ENCODE peak calls at places on chromosomes 7 and 10, in nine cellular contexts. One of them, this sample, is unnamed.

GRCh38 chr7:13217762-13218161 is 530.3 kb downstream of the ARL4A start:
- DNase-seq in pancreas: no peak
- DNase-seq in BE2C: no peak
- DNase-seq in HCEC 1CT: no peak
- DNase-seq in left ventricle myocardium inferior: no peak
- DNase-seq in stimulated activated CD4-positive, alpha-beta T cell treated with anti-CD3 and anti-CD28 coated beads, TNF-alpha, amount 100 ng/mL, for 4 hours: no peak
- DNase-seq in mucosa of gallbladder: no peak
- DNase-seq in endothelial cell: no peak
- DNase-seq in SJSA1: no peak
- DNase-seq in this sample: no peak

GRCh38 chr10:1289591-1289990 is 233.4 kb downstream of the WDR37 start:
- DNase-seq in pancreas: no peak
- DNase-seq in BE2C: no peak
- DNase-seq in HCEC 1CT: no peak
- DNase-seq in left ventricle myocardium inferior: no peak
- DNase-seq in stimulated activated CD4-positive, alpha-beta T cell treated with anti-CD3 and anti-CD28 coated beads, TNF-alpha, amount 100 ng/mL, for 4 hours: no peak
- DNase-seq in mucosa of gallbladder: no peak
- DNase-seq in endothelial cell: no peak
- DNase-seq in SJSA1: peak
- DNase-seq in this sample: no peak

GRCh38 chr7:45224832-45225231 is 67.2 kb downstream of the RAMP3 start:
- DNase-seq in pancreas: no peak
- DNase-seq in BE2C: no peak
- DNase-seq in HCEC 1CT: no peak
- DNase-seq in left ventricle myocardium inferior: no peak
- DNase-seq in stimulated activated CD4-positive, alpha-beta T cell treated with anti-CD3 and anti-CD28 coated beads, TNF-alpha, amount 100 ng/mL, for 4 hours: no peak
- DNase-seq in mucosa of gallbladder: no peak
- DNase-seq in endothelial cell: peak
- DNase-seq in SJSA1: no peak
- DNase-seq in this sample: no peak

GRCh38 chr7:135320277-135320676 is 86.6 kb downstream of the STRA8 start:
- DNase-seq in pancreas: peak
- DNase-seq in BE2C: peak
- DNase-seq in HCEC 1CT: peak
- DNase-seq in left ventricle myocardium inferior: peak
- DNase-seq in stimulated activated CD4-positive, alpha-beta T cell treated with anti-CD3 and anti-CD28 coated beads, TNF-alpha, amount 100 ng/mL, for 4 hours: no peak
- DNase-seq in mucosa of gallbladder: peak
- DNase-seq in endothelial cell: no peak
- DNase-seq in SJSA1: peak
- DNase-seq in this sample: peak

GRCh38 chr10:21525367-21526183 is at the start of gene SKIDA1:
- DNase-seq in pancreas: peak
- DNase-seq in BE2C: peak
- DNase-seq in HCEC 1CT: peak
- DNase-seq in left ventricle myocardium inferior: peak
- DNase-seq in stimulated activated CD4-positive, alpha-beta T cell treated with anti-CD3 and anti-CD28 coated beads, TNF-alpha, amount 100 ng/mL, for 4 hours: no peak
- DNase-seq in mucosa of gallbladder: peak
- DNase-seq in endothelial cell: peak
- DNase-seq in SJSA1: peak
- DNase-seq in this sample: peak

GRCh38 chr10:93652857-93653256 is 40.5 kb downstream of the PDE6C start:
- DNase-seq in pancreas: no peak
- DNase-seq in BE2C: no peak
- DNase-seq in HCEC 1CT: peak
- DNase-seq in left ventricle myocardium inferior: no peak
- DNase-seq in stimulated activated CD4-positive, alpha-beta T cell treated with anti-CD3 and anti-CD28 coated beads, TNF-alpha, amount 100 ng/mL, for 4 hours: no peak
- DNase-seq in mucosa of gallbladder: no peak
- DNase-seq in endothelial cell: no peak
- DNase-seq in SJSA1: no peak
- DNase-seq in this sample: no peak

GRCh38 chr7:101265622-101266516 is 21.0 kb upstream of the FIS1 start:
- DNase-seq in pancreas: no peak
- DNase-seq in BE2C: no peak
- DNase-seq in HCEC 1CT: no peak
- DNase-seq in left ventricle myocardium inferior: no peak
- DNase-seq in stimulated activated CD4-positive, alpha-beta T cell treated with anti-CD3 and anti-CD28 coated beads, TNF-alpha, amount 100 ng/mL, for 4 hours: no peak
- DNase-seq in mucosa of gallbladder: no peak
- DNase-seq in endothelial cell: no peak
- DNase-seq in SJSA1: no peak
- DNase-seq in this sample: no peak

GRCh38 chr7:24141876-24142509 is 142.0 kb upstream of the NPY start:
- DNase-seq in pancreas: no peak
- DNase-seq in BE2C: no peak
- DNase-seq in HCEC 1CT: no peak
- DNase-seq in left ventricle myocardium inferior: no peak
- DNase-seq in stimulated activated CD4-positive, alpha-beta T cell treated with anti-CD3 and anti-CD28 coated beads, TNF-alpha, amount 100 ng/mL, for 4 hours: no peak
- DNase-seq in mucosa of gallbladder: no peak
- DNase-seq in endothelial cell: no peak
- DNase-seq in SJSA1: no peak
- DNase-seq in this sample: no peak

GRCh38 chr10:59801171-59801570 is 47.9 kb upstream of the MRLN start:
- DNase-seq in pancreas: no peak
- DNase-seq in BE2C: no peak
- DNase-seq in HCEC 1CT: no peak
- DNase-seq in left ventricle myocardium inferior: no peak
- DNase-seq in stimulated activated CD4-positive, alpha-beta T cell treated with anti-CD3 and anti-CD28 coated beads, TNF-alpha, amount 100 ng/mL, for 4 hours: no peak
- DNase-seq in mucosa of gallbladder: no peak
- DNase-seq in endothelial cell: no peak
- DNase-seq in SJSA1: no peak
- DNase-seq in this sample: no peak

GRCh38 chr10:119539359-119539651 is 3.2 kb downstream of the RGS10 start:
- DNase-seq in pancreas: no peak
- DNase-seq in BE2C: no peak
- DNase-seq in HCEC 1CT: no peak
- DNase-seq in left ventricle myocardium inferior: no peak
- DNase-seq in stimulated activated CD4-positive, alpha-beta T cell treated with anti-CD3 and anti-CD28 coated beads, TNF-alpha, amount 100 ng/mL, for 4 hours: no peak
- DNase-seq in mucosa of gallbladder: no peak
- DNase-seq in endothelial cell: no peak
- DNase-seq in SJSA1: no peak
- DNase-seq in this sample: no peak

GRCh38 chr10:29692121-29692539 is 57.4 kb upstream of the SVIL start:
- DNase-seq in pancreas: no peak
- DNase-seq in BE2C: no peak
- DNase-seq in HCEC 1CT: peak
- DNase-seq in left ventricle myocardium inferior: no peak
- DNase-seq in stimulated activated CD4-positive, alpha-beta T cell treated with anti-CD3 and anti-CD28 coated beads, TNF-alpha, amount 100 ng/mL, for 4 hours: no peak
- DNase-seq in mucosa of gallbladder: no peak
- DNase-seq in endothelial cell: no peak
- DNase-seq in SJSA1: no peak
- DNase-seq in this sample: no peak

GRCh38 chr10:132915411-132915810 is 27.0 kb downstream of the CFAP46 start:
- DNase-seq in pancreas: no peak
- DNase-seq in BE2C: peak
- DNase-seq in HCEC 1CT: no peak
- DNase-seq in left ventricle myocardium inferior: no peak
- DNase-seq in stimulated activated CD4-positive, alpha-beta T cell treated with anti-CD3 and anti-CD28 coated beads, TNF-alpha, amount 100 ng/mL, for 4 hours: no peak
- DNase-seq in mucosa of gallbladder: no peak
- DNase-seq in endothelial cell: no peak
- DNase-seq in SJSA1: no peak
- DNase-seq in this sample: no peak

GRCh38 chr10:72162978-72163377 is 52.8 kb upstream of the ANAPC16 start:
- DNase-seq in pancreas: no peak
- DNase-seq in BE2C: no peak
- DNase-seq in HCEC 1CT: peak
- DNase-seq in left ventricle myocardium inferior: no peak
- DNase-seq in stimulated activated CD4-positive, alpha-beta T cell treated with anti-CD3 and anti-CD28 coated beads, TNF-alpha, amount 100 ng/mL, for 4 hours: no peak
- DNase-seq in mucosa of gallbladder: no peak
- DNase-seq in endothelial cell: no peak
- DNase-seq in SJSA1: no peak
- DNase-seq in this sample: no peak

GRCh38 chr10:102994551-102995295 is 76.6 kb downstream of the CNNM2 start:
- DNase-seq in pancreas: no peak
- DNase-seq in BE2C: no peak
- DNase-seq in HCEC 1CT: no peak
- DNase-seq in left ventricle myocardium inferior: no peak
- DNase-seq in stimulated activated CD4-positive, alpha-beta T cell treated with anti-CD3 and anti-CD28 coated beads, TNF-alpha, amount 100 ng/mL, for 4 hours: no peak
- DNase-seq in mucosa of gallbladder: no peak
- DNase-seq in endothelial cell: no peak
- DNase-seq in SJSA1: no peak
- DNase-seq in this sample: no peak

GRCh38 chr7:83410989-83411591 is 237.8 kb downstream of the SEMA3E start:
- DNase-seq in pancreas: no peak
- DNase-seq in BE2C: peak
- DNase-seq in HCEC 1CT: peak
- DNase-seq in left ventricle myocardium inferior: no peak
- DNase-seq in stimulated activated CD4-positive, alpha-beta T cell treated with anti-CD3 and anti-CD28 coated beads, TNF-alpha, amount 100 ng/mL, for 4 hours: no peak
- DNase-seq in mucosa of gallbladder: peak
- DNase-seq in endothelial cell: no peak
- DNase-seq in SJSA1: no peak
- DNase-seq in this sample: peak

GRCh38 chr7:23696916-23697441 is 13.0 kb upstream of the STK31 start:
- DNase-seq in pancreas: peak
- DNase-seq in BE2C: peak
- DNase-seq in HCEC 1CT: peak
- DNase-seq in left ventricle myocardium inferior: peak
- DNase-seq in stimulated activated CD4-positive, alpha-beta T cell treated with anti-CD3 and anti-CD28 coated beads, TNF-alpha, amount 100 ng/mL, for 4 hours: peak
- DNase-seq in mucosa of gallbladder: peak
- DNase-seq in endothelial cell: peak
- DNase-seq in SJSA1: peak
- DNase-seq in this sample: no peak

GRCh38 chr7:148110097-148110868 is 480.3 kb upstream of the C7orf33 start:
- DNase-seq in pancreas: no peak
- DNase-seq in BE2C: no peak
- DNase-seq in HCEC 1CT: no peak
- DNase-seq in left ventricle myocardium inferior: no peak
- DNase-seq in stimulated activated CD4-positive, alpha-beta T cell treated with anti-CD3 and anti-CD28 coated beads, TNF-alpha, amount 100 ng/mL, for 4 hours: no peak
- DNase-seq in mucosa of gallbladder: peak
- DNase-seq in endothelial cell: no peak
- DNase-seq in SJSA1: no peak
- DNase-seq in this sample: no peak

GRCh38 chr10:94193466-94193924 is 169.2 kb downstream of the NOC3L start:
- DNase-seq in pancreas: no peak
- DNase-seq in BE2C: no peak
- DNase-seq in HCEC 1CT: peak
- DNase-seq in left ventricle myocardium inferior: no peak
- DNase-seq in stimulated activated CD4-positive, alpha-beta T cell treated with anti-CD3 and anti-CD28 coated beads, TNF-alpha, amount 100 ng/mL, for 4 hours: no peak
- DNase-seq in mucosa of gallbladder: no peak
- DNase-seq in endothelial cell: no peak
- DNase-seq in SJSA1: no peak
- DNase-seq in this sample: no peak